ENCODE peak calls at places on chromosomes 6 and 20, in six cellular contexts. J is SK-MEL-5, H is SHP77, Z is immature natural killer cell, N is AG10803, R is DMS53. Q is an unnamed sample.

GRCh38 chr6:23522751-23523527 is 603.1 kb upstream of the NRSN1 start:
- DNase-seq in J (no peak), H (no peak), Z (no peak), N (no peak), R (no peak), Q (no peak)

GRCh38 chr20:57555457-57556184 is 5.3 kb upstream of the PCK1 start:
- DNase-seq in J (no peak), H (no peak), Z (no peak), N (no peak), R (no peak), Q (no peak)

GRCh38 chr6:41021832-41022231 is 17.2 kb downstream of the UNC5CL start:
- DNase-seq in J (peak; percentile 41), H (peak; percentile 37), Z (no peak), N (peak; percentile 82), R (peak; percentile 45), Q (no peak)

GRCh38 chr6:152296648-152297376 is 340.4 kb downstream of the SYNE1 start:
- DNase-seq in J (no peak), H (no peak), Z (no peak), N (no peak), R (peak; percentile 56), Q (no peak)

GRCh38 chr6:83911278-83911677 is 51.8 kb downstream of the CYB5R4 start:
- DNase-seq in J (no peak), H (no peak), Z (no peak), N (no peak), R (no peak), Q (no peak)

GRCh38 chr6:42136508-42137191 is 5.8 kb downstream of the C6orf132 start:
- DNase-seq in J (no peak), H (no peak), Z (no peak), N (peak; percentile 47), R (no peak), Q (no peak)

GRCh38 chr6:108689279-108690161 is 128.8 kb downstream of the FOXO3 start:
- DNase-seq in J (no peak), H (no peak), Z (no peak), N (peak; percentile 84), R (no peak), Q (no peak)

GRCh38 chr6:13511913-13512717 is 24.7 kb upstream of the GFOD1 start:
- DNase-seq in J (no peak), H (no peak), Z (no peak), N (no peak), R (no peak), Q (no peak)

GRCh38 chr6:37104935-37105781 is 64.8 kb upstream of the PIM1 start:
- DNase-seq in J (no peak), H (no peak), Z (no peak), N (no peak), R (peak; percentile 67), Q (no peak)

GRCh38 chr6:42295688-42296087 is 78.0 kb upstream of the MRPS10 start:
- DNase-seq in J (no peak), H (no peak), Z (peak; percentile 46), N (no peak), R (no peak), Q (no peak)

GRCh38 chr6:38671885-38672467 is 31.0 kb downstream of the GLO1 start:
- DNase-seq in J (peak; percentile 65), H (peak; percentile 36), Z (peak; percentile 46), N (peak; percentile 66), R (peak; percentile 75), Q (peak; percentile 20)

GRCh38 chr6:152748843-152749242 is 1.8 kb upstream of the VIP start:
- DNase-seq in J (peak; percentile 54), H (no peak), Z (no peak), N (peak; percentile 17), R (peak; percentile 27), Q (peak; percentile 1)

GRCh38 chr20:58930496-58930895 is 50.6 kb upstream of the NELFCD start:
- DNase-seq in J (no peak), H (no peak), Z (no peak), N (no peak), R (no peak), Q (no peak)

GRCh38 chr6:134878136-134878535 is 71.8 kb downstream of the ALDH8A1 start:
- DNase-seq in J (no peak), H (no peak), Z (no peak), N (peak; percentile 59), R (no peak), Q (no peak)

GRCh38 chr20:10927011-10927583 is 253.3 kb upstream of the JAG1 start:
- DNase-seq in J (no peak), H (no peak), Z (no peak), N (no peak), R (peak; percentile 43), Q (peak; percentile 9)

GRCh38 chr6:44452725-44453124 is 65.2 kb downstream of the CDC5L start:
- DNase-seq in J (peak; percentile 36), H (no peak), Z (no peak), N (peak; percentile 76), R (peak; percentile 27), Q (no peak)

GRCh38 chr20:32027653-32028052 is 17.4 kb downstream of the CCM2L start:
- DNase-seq in J (no peak), H (no peak), Z (no peak), N (no peak), R (no peak), Q (no peak)

GRCh38 chr6:139927236-139927635 is 552.8 kb upstream of the CITED2 start:
- DNase-seq in J (peak; percentile 53), H (no peak), Z (no peak), N (peak; percentile 88), R (peak; percentile 3), Q (no peak)

GRCh38 chr6:101013612-101014195 is 132.6 kb upstream of the ASCC3 start:
- DNase-seq in J (no peak), H (no peak), Z (no peak), N (no peak), R (no peak), Q (no peak)

GRCh38 chr6:72466971-72467566 is 154.8 kb upstream of the KCNQ5 start:
- DNase-seq in J (no peak), H (peak; percentile 8), Z (no peak), N (no peak), R (peak; percentile 15), Q (peak; percentile 70)

GRCh38 chr6:38503032-38503784 is 136.5 kb downstream of the BTBD9 start:
- DNase-seq in J (no peak), H (peak; percentile 10), Z (no peak), N (no peak), R (no peak), Q (peak; percentile 50)

GRCh38 chr6:154509421-154510143 is 903 bp downstream of the CNKSR3 start:
- DNase-seq in J (peak; percentile 18), H (no peak), Z (no peak), N (peak; percentile 43), R (peak; percentile 60), Q (peak; percentile 43)

GRCh38 chr20:32091888-32092346 is 17.6 kb upstream of the TM9SF4 start:
- DNase-seq in J (peak; percentile 91), H (peak; percentile 65), Z (peak; percentile 56), N (peak; percentile 80), R (peak; percentile 90), Q (peak; percentile 48)

GRCh38 chr6:25934735-25935313 is 4.3 kb upstream of the SLC17A2 start:
- DNase-seq in J (no peak), H (no peak), Z (no peak), N (no peak), R (no peak), Q (no peak)

GRCh38 chr6:5034328-5034727 is 30.5 kb upstream of the RPP40 start:
- DNase-seq in J (peak; percentile 60), H (no peak), Z (no peak), N (no peak), R (no peak), Q (no peak)

GRCh38 chr6:100897671-100898070 is 16.5 kb upstream of the ASCC3 start:
- DNase-seq in J (no peak), H (no peak), Z (no peak), N (no peak), R (no peak), Q (no peak)

GRCh38 chr20:34033903-34034302 is 40.2 kb downstream of the RALY start:
- DNase-seq in J (no peak), H (no peak), Z (no peak), N (no peak), R (no peak), Q (no peak)

GRCh38 chr6:4880373-4880762 is 104.2 kb downstream of the CDYL start:
- DNase-seq in J (no peak), H (no peak), Z (no peak), N (no peak), R (no peak), Q (no peak)